ENCODE peak calls at places on chromosomes 12 and 14, in eight cellular contexts. S is tibial nerve, T is A549, F is stomach, Y is esophagus muscularis mucosa, O is GM12878, H is HepG2, R is ovary. I is an unnamed sample.

GRCh38 chr14:42944284-42944683 is 1337.6 kb downstream of the LRFN5 start:
- DNase-seq in S (no peak), T (no peak), F (no peak), Y (no peak), O (no peak), H (no peak), R (no peak), I (no peak)

GRCh38 chr12:117857632-117858274 is 111.0 kb downstream of the KSR2 start:
- DNase-seq in S (no peak), T (peak; percentile 70), F (peak; percentile 49), Y (no peak), O (peak; percentile 25), H (peak; percentile 35), R (no peak), I (no peak)

GRCh38 chr12:50087995-50088394 is 2.9 kb downstream of the SMARCD1 start:
- DNase-seq in S (no peak), T (no peak), F (no peak), Y (no peak), O (no peak), H (peak; percentile 70), R (no peak), I (no peak)

GRCh38 chr12:11653215-11653753 is 3.8 kb downstream of the ETV6 start:
- DNase-seq in S (no peak), T (no peak), F (no peak), Y (no peak), O (peak; percentile 69), H (no peak), R (no peak), I (no peak)

GRCh38 chr14:44963775-44964380 is 1.9 kb downstream of the TOGARAM1 start:
- DNase-seq in S (no peak), T (no peak), F (no peak), Y (no peak), O (no peak), H (peak; percentile 41), R (no peak), I (no peak)

GRCh38 chr12:96155181-96155580 is 39.0 kb upstream of the ELK3 start:
- DNase-seq in S (no peak), T (no peak), F (no peak), Y (no peak), O (no peak), H (no peak), R (no peak), I (no peak)

GRCh38 chr12:51323317-51323960 is 535 bp downstream of the BIN2 start:
- DNase-seq in S (no peak), T (no peak), F (no peak), Y (no peak), O (no peak), H (no peak), R (no peak), I (no peak)

GRCh38 chr14:30240685-30241084 is 313.0 kb upstream of the PRKD1 start:
- DNase-seq in S (no peak), T (no peak), F (no peak), Y (no peak), O (no peak), H (no peak), R (no peak), I (no peak)

GRCh38 chr14:72826039-72826438 is 67.9 kb downstream of the DPF3 start:
- DNase-seq in S (no peak), T (no peak), F (no peak), Y (no peak), O (no peak), H (no peak), R (no peak), I (no peak)

DNA sequence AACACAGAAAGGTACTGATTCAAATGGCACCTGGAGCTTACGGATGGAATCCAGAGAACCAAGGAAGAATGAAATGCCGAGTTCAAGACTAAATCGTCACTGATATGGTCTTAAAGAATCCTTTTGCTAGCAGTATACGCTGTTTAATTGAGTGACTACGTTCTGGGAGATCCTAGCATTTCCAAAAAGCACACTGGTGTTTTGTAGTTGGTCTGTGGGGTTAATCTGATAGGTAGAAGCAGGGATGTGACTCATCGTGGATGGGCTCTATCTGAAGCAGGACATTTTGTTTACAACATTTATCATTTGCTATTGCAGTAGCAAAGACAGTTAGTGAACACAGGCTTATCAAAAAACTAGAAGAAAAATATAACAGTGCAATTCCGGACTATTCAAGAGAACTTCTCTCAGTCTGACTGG is 169.2 kb upstream of the HMGA2 start:
- DNase-seq in S (no peak), T (no peak), F (no peak), Y (no peak), O (no peak), H (no peak), R (no peak), I (no peak)
- TF ChIP-seq POLR2A in S (no peak), T (no peak), F (no peak), Y (no peak), O (no peak), H (no peak), R (no peak), I (no peak)

DNA sequence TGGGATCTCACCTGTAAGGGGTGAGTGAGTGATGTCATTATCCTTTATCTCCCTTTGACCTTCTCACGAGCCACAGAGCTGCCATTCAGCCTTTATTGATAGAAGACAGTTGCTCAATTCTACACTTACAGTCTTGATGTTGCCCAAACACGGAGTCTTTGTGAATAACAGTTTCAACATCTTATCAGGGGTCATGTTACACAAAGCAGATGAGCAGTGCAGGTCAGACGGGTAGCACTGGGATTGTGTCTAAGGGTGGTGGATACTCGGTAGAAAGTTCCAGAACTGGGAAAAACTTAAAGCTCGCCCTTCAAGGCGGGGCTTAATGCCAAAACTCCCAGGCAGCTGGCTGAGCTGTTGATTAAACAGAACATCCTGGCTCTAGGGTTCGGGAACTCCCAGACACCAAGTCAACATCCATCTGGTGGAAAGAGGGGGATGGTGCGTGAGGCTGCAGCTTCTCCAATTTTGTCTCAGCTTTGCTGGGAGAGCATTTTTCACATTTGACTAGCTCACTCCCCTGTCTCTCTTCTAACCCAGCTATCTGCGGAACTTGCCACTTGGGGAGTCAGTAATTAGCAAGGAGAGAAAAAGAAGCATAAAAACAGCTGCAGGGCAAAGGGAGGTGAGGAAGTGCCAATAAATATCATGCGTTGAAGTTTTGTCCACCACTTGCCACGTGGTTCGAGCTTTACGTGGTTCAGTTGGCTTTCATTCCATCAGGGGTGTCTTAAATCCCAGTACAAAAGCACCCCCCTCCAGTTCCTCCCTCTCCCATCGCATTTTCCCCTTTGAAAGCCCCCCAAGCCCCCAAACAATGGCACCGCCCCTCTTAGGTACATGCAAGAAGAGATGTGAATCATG is 31.0 kb downstream of the FOXN4 start:
- DNase-seq in S (no peak), T (peak; percentile 30), F (no peak), Y (no peak), O (no peak), H (peak; percentile 97), R (peak; percentile 65), I (no peak)
- TF ChIP-seq EP300 in S (no peak), T (no peak), F (no peak), Y (no peak), O (no peak), H (peak; percentile 60), R (no peak), I (no peak)

GRCh38 chr12:24027352-24027751 is 77.9 kb upstream of the SOX5 start:
- DNase-seq in S (no peak), T (no peak), F (no peak), Y (no peak), O (no peak), H (no peak), R (no peak), I (no peak)
- TF ChIP-seq CTCF in S (no peak), T (no peak), F (no peak), Y (no peak), O (peak; percentile 12), H (no peak), R (no peak), I (no peak)

GRCh38 chr12:29163146-29163545 is 14.1 kb downstream of the FAR2 start:
- DNase-seq in S (no peak), T (no peak), F (no peak), Y (no peak), O (no peak), H (no peak), R (no peak), I (no peak)

GRCh38 chr12:29157486-29157946 is 8.4 kb downstream of the FAR2 start:
- DNase-seq in S (no peak), T (no peak), F (no peak), Y (no peak), O (no peak), H (no peak), R (no peak), I (no peak)

GRCh38 chr12:29160230-29160629 is 11.2 kb downstream of the FAR2 start:
- DNase-seq in S (no peak), T (no peak), F (no peak), Y (no peak), O (no peak), H (no peak), R (no peak), I (no peak)

GRCh38 chr12:29158364-29158763 is 9.3 kb downstream of the FAR2 start:
- DNase-seq in S (no peak), T (no peak), F (no peak), Y (no peak), O (no peak), H (no peak), R (no peak), I (no peak)

GRCh38 chr12:29159690-29160089 is 10.6 kb downstream of the FAR2 start:
- DNase-seq in S (no peak), T (no peak), F (no peak), Y (no peak), O (no peak), H (no peak), R (no peak), I (no peak)
- TF ChIP-seq POLR2A in S (no peak), T (no peak), F (no peak), Y (no peak), O (no peak), H (no peak), R (no peak), I (no peak)

GRCh38 chr14:95698287-95698686 is 12.1 kb downstream of the TCL1B start:
- DNase-seq in S (no peak), T (no peak), F (no peak), Y (no peak), O (no peak), H (no peak), R (no peak), I (no peak)

GRCh38 chr14:95695913-95696312 is 9.7 kb downstream of the TCL1B start:
- DNase-seq in S (no peak), T (no peak), F (no peak), Y (no peak), O (no peak), H (no peak), R (no peak), I (no peak)

GRCh38 chr14:95699397-95699796 is 13.2 kb downstream of the TCL1B start:
- DNase-seq in S (no peak), T (no peak), F (no peak), Y (peak; percentile 86), O (no peak), H (no peak), R (no peak), I (no peak)

GRCh38 chr14:95696741-95697140 is 10.5 kb downstream of the TCL1B start:
- DNase-seq in S (no peak), T (no peak), F (no peak), Y (no peak), O (no peak), H (no peak), R (no peak), I (no peak)

GRCh38 chr14:95697764-95698163 is 11.5 kb downstream of the TCL1B start:
- DNase-seq in S (no peak), T (no peak), F (no peak), Y (no peak), O (peak; percentile 56), H (no peak), R (no peak), I (no peak)
- TF ChIP-seq EP300 in S (no peak), T (no peak), F (no peak), Y (no peak), O (peak; percentile 33), H (no peak), R (no peak), I (no peak)

I was measured in sigmoid colon.